ENCODE peak calls at places on chromosome 13, in eight cellular contexts. One of them, this sample, is unnamed.

GRCh38 chr13:50576156-50576555 is 267.3 kb downstream of the DLEU7 start:
- DNase-seq in stimulated activated CD4-positive, alpha-beta T cell treated with anti-CD3 and anti-CD28 coated beads, Interleukin-1b, Interleukin-23, amount 100 ng/mL, for 4 hours: no peak
- DNase-seq in OCI-LY7: no peak
- DNase-seq in right cardiac atrium: no peak
- DNase-seq in activated gamma-delta T cell: no peak
- DNase-seq in CD8-positive, alpha-beta T cell: no peak
- DNase-seq in activated CD4-positive, alpha-beta T cell treated with anti-CD3 and anti-CD28 coated beads for 24 hours: no peak
- DNase-seq in cardiac septum: no peak
- DNase-seq in this sample: no peak

GRCh38 chr13:28494861-28495585 is at the start of gene FLT1:
- DNase-seq in stimulated activated CD4-positive, alpha-beta T cell treated with anti-CD3 and anti-CD28 coated beads, Interleukin-1b, Interleukin-23, amount 100 ng/mL, for 4 hours: peak; percentile 31
- DNase-seq in OCI-LY7: no peak
- DNase-seq in right cardiac atrium: peak; percentile 83
- DNase-seq in activated gamma-delta T cell: no peak
- DNase-seq in CD8-positive, alpha-beta T cell: no peak
- DNase-seq in activated CD4-positive, alpha-beta T cell treated with anti-CD3 and anti-CD28 coated beads for 24 hours: no peak
- DNase-seq in cardiac septum: peak; percentile 87
- DNase-seq in this sample: no peak

GRCh38 chr13:49053215-49053614 is 77.5 kb downstream of the FNDC3A start:
- DNase-seq in stimulated activated CD4-positive, alpha-beta T cell treated with anti-CD3 and anti-CD28 coated beads, Interleukin-1b, Interleukin-23, amount 100 ng/mL, for 4 hours: no peak
- DNase-seq in OCI-LY7: no peak
- DNase-seq in right cardiac atrium: no peak
- DNase-seq in activated gamma-delta T cell: no peak
- DNase-seq in CD8-positive, alpha-beta T cell: no peak
- DNase-seq in activated CD4-positive, alpha-beta T cell treated with anti-CD3 and anti-CD28 coated beads for 24 hours: no peak
- DNase-seq in cardiac septum: no peak
- DNase-seq in this sample: no peak

GRCh38 chr13:27176772-27177171 is 5.2 kb upstream of the USP12 start:
- DNase-seq in stimulated activated CD4-positive, alpha-beta T cell treated with anti-CD3 and anti-CD28 coated beads, Interleukin-1b, Interleukin-23, amount 100 ng/mL, for 4 hours: no peak
- DNase-seq in OCI-LY7: no peak
- DNase-seq in right cardiac atrium: no peak
- DNase-seq in activated gamma-delta T cell: no peak
- DNase-seq in CD8-positive, alpha-beta T cell: no peak
- DNase-seq in activated CD4-positive, alpha-beta T cell treated with anti-CD3 and anti-CD28 coated beads for 24 hours: no peak
- DNase-seq in cardiac septum: no peak
- DNase-seq in this sample: no peak

GRCh38 chr13:111281751-111282311 is 38.6 kb upstream of the TEX29 start:
- DNase-seq in stimulated activated CD4-positive, alpha-beta T cell treated with anti-CD3 and anti-CD28 coated beads, Interleukin-1b, Interleukin-23, amount 100 ng/mL, for 4 hours: no peak
- DNase-seq in OCI-LY7: no peak
- DNase-seq in right cardiac atrium: no peak
- DNase-seq in activated gamma-delta T cell: no peak
- DNase-seq in CD8-positive, alpha-beta T cell: no peak
- DNase-seq in activated CD4-positive, alpha-beta T cell treated with anti-CD3 and anti-CD28 coated beads for 24 hours: no peak
- DNase-seq in cardiac septum: no peak
- DNase-seq in this sample: no peak

GRCh38 chr13:40672310-40673060 is 6.0 kb upstream of the FOXO1 start:
- DNase-seq in stimulated activated CD4-positive, alpha-beta T cell treated with anti-CD3 and anti-CD28 coated beads, Interleukin-1b, Interleukin-23, amount 100 ng/mL, for 4 hours: no peak
- DNase-seq in OCI-LY7: no peak
- DNase-seq in right cardiac atrium: no peak
- DNase-seq in activated gamma-delta T cell: no peak
- DNase-seq in CD8-positive, alpha-beta T cell: no peak
- DNase-seq in activated CD4-positive, alpha-beta T cell treated with anti-CD3 and anti-CD28 coated beads for 24 hours: no peak
- DNase-seq in cardiac septum: no peak
- DNase-seq in this sample: no peak

GRCh38 chr13:102402292-102402691 is 444 bp upstream of the FGF14 start:
- DNase-seq in stimulated activated CD4-positive, alpha-beta T cell treated with anti-CD3 and anti-CD28 coated beads, Interleukin-1b, Interleukin-23, amount 100 ng/mL, for 4 hours: no peak
- DNase-seq in OCI-LY7: no peak
- DNase-seq in right cardiac atrium: peak; percentile 50
- DNase-seq in activated gamma-delta T cell: no peak
- DNase-seq in CD8-positive, alpha-beta T cell: no peak
- DNase-seq in activated CD4-positive, alpha-beta T cell treated with anti-CD3 and anti-CD28 coated beads for 24 hours: no peak
- DNase-seq in cardiac septum: no peak
- DNase-seq in this sample: no peak

GRCh38 chr13:77353980-77354379 is 27.1 kb upstream of the MYCBP2 start:
- DNase-seq in stimulated activated CD4-positive, alpha-beta T cell treated with anti-CD3 and anti-CD28 coated beads, Interleukin-1b, Interleukin-23, amount 100 ng/mL, for 4 hours: no peak
- DNase-seq in OCI-LY7: peak; percentile 48
- DNase-seq in right cardiac atrium: no peak
- DNase-seq in activated gamma-delta T cell: no peak
- DNase-seq in CD8-positive, alpha-beta T cell: no peak
- DNase-seq in activated CD4-positive, alpha-beta T cell treated with anti-CD3 and anti-CD28 coated beads for 24 hours: no peak
- DNase-seq in cardiac septum: no peak
- DNase-seq in this sample: no peak

GRCh38 chr13:23656637-23657036 is 86.4 kb downstream of the TNFRSF19 start:
- DNase-seq in stimulated activated CD4-positive, alpha-beta T cell treated with anti-CD3 and anti-CD28 coated beads, Interleukin-1b, Interleukin-23, amount 100 ng/mL, for 4 hours: no peak
- DNase-seq in OCI-LY7: no peak
- DNase-seq in right cardiac atrium: no peak
- DNase-seq in activated gamma-delta T cell: no peak
- DNase-seq in CD8-positive, alpha-beta T cell: no peak
- DNase-seq in activated CD4-positive, alpha-beta T cell treated with anti-CD3 and anti-CD28 coated beads for 24 hours: no peak
- DNase-seq in cardiac septum: no peak
- DNase-seq in this sample: no peak

GRCh38 chr13:51767100-51767499 is 36.9 kb downstream of the DHRS12 start:
- DNase-seq in stimulated activated CD4-positive, alpha-beta T cell treated with anti-CD3 and anti-CD28 coated beads, Interleukin-1b, Interleukin-23, amount 100 ng/mL, for 4 hours: no peak
- DNase-seq in OCI-LY7: no peak
- DNase-seq in right cardiac atrium: no peak
- DNase-seq in activated gamma-delta T cell: no peak
- DNase-seq in CD8-positive, alpha-beta T cell: no peak
- DNase-seq in activated CD4-positive, alpha-beta T cell treated with anti-CD3 and anti-CD28 coated beads for 24 hours: no peak
- DNase-seq in cardiac septum: no peak
- DNase-seq in this sample: no peak

GRCh38 chr13:44591316-44591715 is 15.2 kb upstream of the TSC22D1 start:
- DNase-seq in stimulated activated CD4-positive, alpha-beta T cell treated with anti-CD3 and anti-CD28 coated beads, Interleukin-1b, Interleukin-23, amount 100 ng/mL, for 4 hours: no peak
- DNase-seq in OCI-LY7: no peak
- DNase-seq in right cardiac atrium: no peak
- DNase-seq in activated gamma-delta T cell: peak; percentile 11
- DNase-seq in CD8-positive, alpha-beta T cell: no peak
- DNase-seq in activated CD4-positive, alpha-beta T cell treated with anti-CD3 and anti-CD28 coated beads for 24 hours: no peak
- DNase-seq in cardiac septum: no peak
- DNase-seq in this sample: no peak

GRCh38 chr13:79782541-79783216 is 301.7 kb downstream of the NDFIP2 start:
- DNase-seq in stimulated activated CD4-positive, alpha-beta T cell treated with anti-CD3 and anti-CD28 coated beads, Interleukin-1b, Interleukin-23, amount 100 ng/mL, for 4 hours: no peak
- DNase-seq in OCI-LY7: no peak
- DNase-seq in right cardiac atrium: peak; percentile 63
- DNase-seq in activated gamma-delta T cell: no peak
- DNase-seq in CD8-positive, alpha-beta T cell: no peak
- DNase-seq in activated CD4-positive, alpha-beta T cell treated with anti-CD3 and anti-CD28 coated beads for 24 hours: no peak
- DNase-seq in cardiac septum: peak; percentile 83
- DNase-seq in this sample: no peak

GRCh38 chr13:48189122-48189521 is 43.9 kb upstream of the ITM2B start:
- DNase-seq in stimulated activated CD4-positive, alpha-beta T cell treated with anti-CD3 and anti-CD28 coated beads, Interleukin-1b, Interleukin-23, amount 100 ng/mL, for 4 hours: no peak
- DNase-seq in OCI-LY7: no peak
- DNase-seq in right cardiac atrium: no peak
- DNase-seq in activated gamma-delta T cell: no peak
- DNase-seq in CD8-positive, alpha-beta T cell: no peak
- DNase-seq in activated CD4-positive, alpha-beta T cell treated with anti-CD3 and anti-CD28 coated beads for 24 hours: no peak
- DNase-seq in cardiac septum: no peak
- DNase-seq in this sample: no peak

GRCh38 chr13:20475927-20476691 is 49.5 kb downstream of the CRYL1 start:
- DNase-seq in stimulated activated CD4-positive, alpha-beta T cell treated with anti-CD3 and anti-CD28 coated beads, Interleukin-1b, Interleukin-23, amount 100 ng/mL, for 4 hours: peak; percentile 40
- DNase-seq in OCI-LY7: no peak
- DNase-seq in right cardiac atrium: no peak
- DNase-seq in activated gamma-delta T cell: peak; percentile 45
- DNase-seq in CD8-positive, alpha-beta T cell: peak; percentile 68
- DNase-seq in activated CD4-positive, alpha-beta T cell treated with anti-CD3 and anti-CD28 coated beads for 24 hours: peak; percentile 29
- DNase-seq in cardiac septum: peak; percentile 81
- DNase-seq in this sample: no peak

GRCh38 chr13:33066329-33066728 is 50.1 kb downstream of the KL start:
- DNase-seq in stimulated activated CD4-positive, alpha-beta T cell treated with anti-CD3 and anti-CD28 coated beads, Interleukin-1b, Interleukin-23, amount 100 ng/mL, for 4 hours: no peak
- DNase-seq in OCI-LY7: no peak
- DNase-seq in right cardiac atrium: no peak
- DNase-seq in activated gamma-delta T cell: no peak
- DNase-seq in CD8-positive, alpha-beta T cell: no peak
- DNase-seq in activated CD4-positive, alpha-beta T cell treated with anti-CD3 and anti-CD28 coated beads for 24 hours: no peak
- DNase-seq in cardiac septum: no peak
- DNase-seq in this sample: no peak

GRCh38 chr13:50052478-50052877 is 37.2 kb downstream of the KCNRG start:
- DNase-seq in stimulated activated CD4-positive, alpha-beta T cell treated with anti-CD3 and anti-CD28 coated beads, Interleukin-1b, Interleukin-23, amount 100 ng/mL, for 4 hours: no peak
- DNase-seq in OCI-LY7: no peak
- DNase-seq in right cardiac atrium: no peak
- DNase-seq in activated gamma-delta T cell: no peak
- DNase-seq in CD8-positive, alpha-beta T cell: no peak
- DNase-seq in activated CD4-positive, alpha-beta T cell treated with anti-CD3 and anti-CD28 coated beads for 24 hours: no peak
- DNase-seq in cardiac septum: no peak
- DNase-seq in this sample: no peak

GRCh38 chr13:62696490-62696889 is 1280.8 kb upstream of the PCDH20 start:
- DNase-seq in stimulated activated CD4-positive, alpha-beta T cell treated with anti-CD3 and anti-CD28 coated beads, Interleukin-1b, Interleukin-23, amount 100 ng/mL, for 4 hours: no peak
- DNase-seq in OCI-LY7: no peak
- DNase-seq in right cardiac atrium: no peak
- DNase-seq in activated gamma-delta T cell: no peak
- DNase-seq in CD8-positive, alpha-beta T cell: no peak
- DNase-seq in activated CD4-positive, alpha-beta T cell treated with anti-CD3 and anti-CD28 coated beads for 24 hours: no peak
- DNase-seq in cardiac septum: no peak
- DNase-seq in this sample: no peak

GRCh38 chr13:96751089-96751488 is 243.2 kb downstream of the OXGR1 start:
- DNase-seq in stimulated activated CD4-positive, alpha-beta T cell treated with anti-CD3 and anti-CD28 coated beads, Interleukin-1b, Interleukin-23, amount 100 ng/mL, for 4 hours: no peak
- DNase-seq in OCI-LY7: no peak
- DNase-seq in right cardiac atrium: no peak
- DNase-seq in activated gamma-delta T cell: no peak
- DNase-seq in CD8-positive, alpha-beta T cell: no peak
- DNase-seq in activated CD4-positive, alpha-beta T cell treated with anti-CD3 and anti-CD28 coated beads for 24 hours: no peak
- DNase-seq in cardiac septum: no peak
- DNase-seq in this sample: no peak

GRCh38 chr13:60226507-60226906 is 62.8 kb upstream of the DIAPH3 start:
- DNase-seq in stimulated activated CD4-positive, alpha-beta T cell treated with anti-CD3 and anti-CD28 coated beads, Interleukin-1b, Interleukin-23, amount 100 ng/mL, for 4 hours: no peak
- DNase-seq in OCI-LY7: peak; percentile 3
- DNase-seq in right cardiac atrium: no peak
- DNase-seq in activated gamma-delta T cell: no peak
- DNase-seq in CD8-positive, alpha-beta T cell: no peak
- DNase-seq in activated CD4-positive, alpha-beta T cell treated with anti-CD3 and anti-CD28 coated beads for 24 hours: no peak
- DNase-seq in cardiac septum: no peak
- DNase-seq in this sample: no peak